ENCODE peak calls at places on chromosome 15, in four cellular contexts. P, R, H and Z are unnamed samples.

GRCh38 chr15:68576253-68577236 is 2.2 kb upstream of the CORO2B start:
- DNase-seq in P (no peak), R (no peak), H (no peak), Z (no peak)

GRCh38 chr15:60890361-60890991 is 338.6 kb downstream of the RORA start:
- DNase-seq in P (no peak), R (no peak), H (no peak), Z (no peak)

GRCh38 chr15:67839358-67839928 is 402 bp downstream of the RNU6-1 start:
- DNase-seq in P (peak), R (peak), H (no peak), Z (no peak)

GRCh38 chr15:26868029-26868685 is 1.3 kb downstream of the GABRA5 start:
- DNase-seq in P (no peak), R (no peak), H (no peak), Z (no peak)

GRCh38 chr15:52098328-52098727 is 14.2 kb downstream of the BCL2L10 start:
- DNase-seq in P (no peak), R (no peak), H (no peak), Z (no peak)

GRCh38 chr15:80945605-80946004 is 44.0 kb downstream of the MESD start:
- DNase-seq in P (no peak), R (no peak), H (no peak), Z (no peak)

GRCh38 chr15:45594835-45595530 is 7.8 kb downstream of the BLOC1S6 start:
- DNase-seq in P (no peak), R (no peak), H (no peak), Z (no peak)

GRCh38 chr15:52144656-52145055 is 32.1 kb upstream of the BCL2L10 start:
- DNase-seq in P (peak), R (no peak), H (no peak), Z (peak)

GRCh38 chr15:35151381-35151780 is 66.3 kb upstream of the NANOGP8 start:
- DNase-seq in P (no peak), R (no peak), H (no peak), Z (no peak)

GRCh38 chr15:70220444-70220937 is 122.8 kb upstream of the TLE3 start:
- DNase-seq in P (no peak), R (no peak), H (no peak), Z (no peak)

GRCh38 chr15:56794923-56795329 is 61.6 kb upstream of the ZNF280D start:
- DNase-seq in P (no peak), R (no peak), H (no peak), Z (no peak)

GRCh38 chr15:69628256-69629093 is 175.9 kb downstream of the RPLP1 start:
- DNase-seq in P (no peak), R (no peak), H (no peak), Z (no peak)

GRCh38 chr15:90957791-90958190 is 3.1 kb downstream of the RCCD1 start:
- DNase-seq in P (no peak), R (no peak), H (no peak), Z (no peak)

GRCh38 chr15:63923993-63924950 is 90.5 kb upstream of the HERC1 start:
- DNase-seq in P (no peak), R (no peak), H (no peak), Z (no peak)

GRCh38 chr15:55108858-55109518 is 87.8 kb downstream of the RSL24D1 start:
- DNase-seq in P (peak), R (peak), H (no peak), Z (peak)

GRCh38 chr15:69623521-69624513 is 171.2 kb downstream of the RPLP1 start:
- DNase-seq in P (peak), R (no peak), H (no peak), Z (no peak)

DNA sequence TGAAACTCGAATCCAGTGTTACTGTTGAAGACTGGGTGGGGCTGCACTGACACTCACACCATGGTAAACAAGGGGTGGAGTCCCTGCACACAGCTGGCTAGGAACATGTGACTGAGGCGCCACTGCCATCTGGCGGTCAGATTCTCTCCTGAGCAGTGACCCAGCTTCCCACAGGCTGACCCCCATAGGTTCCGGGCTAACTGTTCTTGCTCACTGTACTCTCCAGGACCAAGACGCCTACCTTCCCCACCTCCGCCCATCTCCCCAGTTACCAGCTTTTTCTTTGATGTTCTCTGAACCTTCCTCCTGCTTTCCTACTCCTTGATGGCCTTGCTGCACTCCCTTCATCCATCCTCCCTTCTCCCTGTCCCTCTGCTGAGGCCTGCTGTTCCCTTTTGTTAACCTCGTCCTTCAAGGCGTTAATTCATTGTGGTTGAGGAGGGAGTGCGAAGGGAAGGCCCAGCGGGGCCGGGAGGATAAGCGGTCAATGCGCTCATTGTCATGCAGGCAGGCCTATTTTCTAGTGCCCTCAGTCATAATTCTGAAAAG is 115.2 kb downstream of the ATP8B4 start:
- DNase-seq in P (peak), R (peak), H (peak), Z (peak)
- H3K4me3 ChIP-seq in P (no peak), R (no peak), H (no peak), Z (no peak)

GRCh38 chr15:39835550-39835949 is 52.9 kb upstream of the FSIP1 start:
- DNase-seq in P (no peak), R (no peak), H (no peak), Z (no peak)

GRCh38 chr15:39834256-39834655 is 51.6 kb upstream of the FSIP1 start:
- DNase-seq in P (peak), R (no peak), H (no peak), Z (no peak)

GRCh38 chr15:39837454-39837853 is 54.8 kb upstream of the FSIP1 start:
- DNase-seq in P (no peak), R (no peak), H (no peak), Z (no peak)

GRCh38 chr15:39830166-39830565 is 47.5 kb upstream of the FSIP1 start:
- DNase-seq in P (no peak), R (no peak), H (no peak), Z (no peak)

GRCh38 chr15:39833515-39833981 is 50.9 kb upstream of the FSIP1 start:
- DNase-seq in P (peak), R (no peak), H (no peak), Z (no peak)
- H3K4me3 ChIP-seq in P (no peak), R (no peak), H (no peak), Z (no peak)

DNA sequence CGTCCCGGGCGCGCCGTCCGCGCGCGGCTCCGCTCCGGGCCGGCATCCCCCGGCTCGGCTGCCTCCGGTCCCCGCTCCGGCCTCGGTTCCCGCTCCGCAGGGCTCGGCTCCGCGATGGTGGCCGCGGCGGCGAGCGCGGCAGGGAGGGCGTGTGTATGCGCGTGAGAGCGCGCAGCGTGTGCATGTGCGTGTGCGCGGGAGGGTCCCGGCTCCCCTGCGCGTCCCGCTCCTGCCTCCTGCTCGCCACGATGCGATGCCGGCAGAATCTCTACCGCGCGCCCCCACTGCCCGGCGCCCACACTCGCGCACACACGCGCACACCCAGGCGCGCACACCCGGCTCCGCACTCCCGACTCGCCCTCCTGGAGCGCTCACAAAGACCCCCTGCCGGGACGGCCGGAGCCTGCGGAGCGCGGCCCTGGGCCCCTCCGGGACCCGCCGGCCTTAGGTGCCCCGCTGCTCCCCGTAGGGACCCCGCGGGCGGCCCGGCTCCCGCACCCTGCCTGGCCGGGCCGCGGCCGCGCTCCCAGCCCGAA is 186.6 kb upstream of the LINGO1 start:
- DNase-seq in P (no peak), R (no peak), H (no peak), Z (no peak)
- H3K4me3 ChIP-seq in P (no peak), R (no peak), H (peak), Z (peak)

GRCh38 chr15:62050118-62050517 is 10.1 kb downstream of the VPS13C start:
- DNase-seq in P (no peak), R (no peak), H (no peak), Z (no peak)
- H3K4me3 ChIP-seq in P (no peak), R (no peak), H (no peak), Z (no peak)

GRCh38 chr15:62896380-62896866 is 146.1 kb upstream of the TPM1 start:
- DNase-seq in P (peak), R (no peak), H (no peak), Z (no peak)
- H3K4me3 ChIP-seq in P (no peak), R (no peak), H (no peak), Z (no peak)

GRCh38 chr15:84631706-84632272 is 22.3 kb downstream of the WDR73 start:
- DNase-seq in P (no peak), R (no peak), H (no peak), Z (no peak)
- H3K4me3 ChIP-seq in P (peak), R (peak), H (peak), Z (peak)

GRCh38 chr15:73366766-73367623 is 1.8 kb downstream of the HCN4 start:
- DNase-seq in P (no peak), R (no peak), H (no peak), Z (no peak)

GRCh38 chr15:73368301-73369072 is at the start of gene HCN4:
- DNase-seq in P (peak), R (no peak), H (no peak), Z (no peak)

GRCh38 chr15:73369073-73369694 is 426 bp upstream of the HCN4 start:
- DNase-seq in P (no peak), R (no peak), H (no peak), Z (no peak)

GRCh38 chr15:73370151-73370550 is 1.4 kb upstream of the HCN4 start:
- DNase-seq in P (peak), R (no peak), H (no peak), Z (no peak)

GRCh38 chr15:73367624-73368300 is 996 bp downstream of the HCN4 start:
- DNase-seq in P (no peak), R (no peak), H (no peak), Z (no peak)
- H3K4me3 ChIP-seq in P (no peak), R (no peak), H (peak), Z (no peak)

GRCh38 chr15:72112805-72113204 is 5.1 kb downstream of the MYO9A start:
- DNase-seq in P (no peak), R (no peak), H (no peak), Z (no peak)
- H3K4me3 ChIP-seq in P (no peak), R (no peak), H (no peak), Z (no peak)